ENCODE peak calls at places on chromosomes 12 and 14, in six cellular contexts. One of them, this sample, is unnamed.

GRCh38 chr12:127507336-127507735 is 759.6 kb upstream of the TMEM132C start:
- DNase-seq in AG04450: no peak
- DNase-seq in right cardiac atrium: no peak
- DNase-seq in SK-N-SH: no peak
- DNase-seq in fibroblast of lung: no peak
- DNase-seq in dorsolateral prefrontal cortex: no peak
- DNase-seq in this sample: no peak

GRCh38 chr12:94282675-94283074 is 134.3 kb downstream of the PLXNC1 start:
- DNase-seq in AG04450: no peak
- DNase-seq in right cardiac atrium: peak
- DNase-seq in SK-N-SH: no peak
- DNase-seq in fibroblast of lung: no peak
- DNase-seq in dorsolateral prefrontal cortex: no peak
- DNase-seq in this sample: no peak

GRCh38 chr14:100052819-100053218 is 12.4 kb upstream of the EVL start:
- DNase-seq in AG04450: no peak
- DNase-seq in right cardiac atrium: no peak
- DNase-seq in SK-N-SH: no peak
- DNase-seq in fibroblast of lung: no peak
- DNase-seq in dorsolateral prefrontal cortex: no peak
- DNase-seq in this sample: no peak

GRCh38 chr12:56590237-56590830 is 39.8 kb downstream of the BAZ2A start:
- DNase-seq in AG04450: no peak
- DNase-seq in right cardiac atrium: no peak
- DNase-seq in SK-N-SH: peak
- DNase-seq in fibroblast of lung: peak
- DNase-seq in dorsolateral prefrontal cortex: no peak
- DNase-seq in this sample: no peak

GRCh38 chr12:31003861-31004640 is 69.6 kb upstream of the DDX11 start:
- DNase-seq in AG04450: no peak
- DNase-seq in right cardiac atrium: peak
- DNase-seq in SK-N-SH: no peak
- DNase-seq in fibroblast of lung: no peak
- DNase-seq in dorsolateral prefrontal cortex: no peak
- DNase-seq in this sample: no peak

GRCh38 chr12:107207931-107208515 is 114.7 kb upstream of the CRY1 start:
- DNase-seq in AG04450: no peak
- DNase-seq in right cardiac atrium: no peak
- DNase-seq in SK-N-SH: no peak
- DNase-seq in fibroblast of lung: no peak
- DNase-seq in dorsolateral prefrontal cortex: no peak
- DNase-seq in this sample: no peak

GRCh38 chr14:94710731-94711130 is 59.2 kb downstream of the GSC start:
- DNase-seq in AG04450: no peak
- DNase-seq in right cardiac atrium: no peak
- DNase-seq in SK-N-SH: no peak
- DNase-seq in fibroblast of lung: no peak
- DNase-seq in dorsolateral prefrontal cortex: no peak
- DNase-seq in this sample: no peak

GRCh38 chr14:58593977-58594376 is 43.8 kb upstream of the DACT1 start:
- DNase-seq in AG04450: no peak
- DNase-seq in right cardiac atrium: no peak
- DNase-seq in SK-N-SH: no peak
- DNase-seq in fibroblast of lung: no peak
- DNase-seq in dorsolateral prefrontal cortex: no peak
- DNase-seq in this sample: no peak

GRCh38 chr12:89821901-89822300 is 113.3 kb upstream of the ATP2B1 start:
- DNase-seq in AG04450: no peak
- DNase-seq in right cardiac atrium: no peak
- DNase-seq in SK-N-SH: no peak
- DNase-seq in fibroblast of lung: no peak
- DNase-seq in dorsolateral prefrontal cortex: no peak
- DNase-seq in this sample: no peak

GRCh38 chr14:101591121-101591520 is 29.8 kb downstream of the DIO3 start:
- DNase-seq in AG04450: no peak
- DNase-seq in right cardiac atrium: peak
- DNase-seq in SK-N-SH: peak
- DNase-seq in fibroblast of lung: no peak
- DNase-seq in dorsolateral prefrontal cortex: no peak
- DNase-seq in this sample: no peak

GRCh38 chr12:72207094-72207493 is 65.1 kb upstream of the TRHDE start:
- DNase-seq in AG04450: no peak
- DNase-seq in right cardiac atrium: no peak
- DNase-seq in SK-N-SH: no peak
- DNase-seq in fibroblast of lung: peak
- DNase-seq in dorsolateral prefrontal cortex: no peak
- DNase-seq in this sample: no peak

GRCh38 chr12:103172447-103173112 is 215.1 kb downstream of the ASCL1 start:
- DNase-seq in AG04450: no peak
- DNase-seq in right cardiac atrium: no peak
- DNase-seq in SK-N-SH: no peak
- DNase-seq in fibroblast of lung: no peak
- DNase-seq in dorsolateral prefrontal cortex: no peak
- DNase-seq in this sample: no peak

GRCh38 chr12:25187781-25188180 is 7.2 kb downstream of the DNAI7 start:
- DNase-seq in AG04450: peak
- DNase-seq in right cardiac atrium: no peak
- DNase-seq in SK-N-SH: no peak
- DNase-seq in fibroblast of lung: peak
- DNase-seq in dorsolateral prefrontal cortex: no peak
- DNase-seq in this sample: no peak

GRCh38 chr12:12159988-12160387 is 89.2 kb downstream of the BCL2L14 start:
- DNase-seq in AG04450: no peak
- DNase-seq in right cardiac atrium: no peak
- DNase-seq in SK-N-SH: no peak
- DNase-seq in fibroblast of lung: peak
- DNase-seq in dorsolateral prefrontal cortex: no peak
- DNase-seq in this sample: no peak

GRCh38 chr12:31574803-31575573 is 15.9 kb downstream of the DENND5B start:
- DNase-seq in AG04450: no peak
- DNase-seq in right cardiac atrium: no peak
- DNase-seq in SK-N-SH: no peak
- DNase-seq in fibroblast of lung: peak
- DNase-seq in dorsolateral prefrontal cortex: no peak
- DNase-seq in this sample: no peak

GRCh38 chr14:54976316-54976715 is 50.6 kb downstream of the WDHD1 start:
- DNase-seq in AG04450: peak
- DNase-seq in right cardiac atrium: no peak
- DNase-seq in SK-N-SH: no peak
- DNase-seq in fibroblast of lung: peak
- DNase-seq in dorsolateral prefrontal cortex: no peak
- DNase-seq in this sample: no peak

GRCh38 chr12:49588281-49588680 is 17.2 kb downstream of the FAM186B start:
- DNase-seq in AG04450: no peak
- DNase-seq in right cardiac atrium: no peak
- DNase-seq in SK-N-SH: no peak
- DNase-seq in fibroblast of lung: no peak
- DNase-seq in dorsolateral prefrontal cortex: no peak
- DNase-seq in this sample: no peak

GRCh38 chr12:113155060-113155459 is 5.5 kb downstream of the CFAP73 start:
- DNase-seq in AG04450: no peak
- DNase-seq in right cardiac atrium: no peak
- DNase-seq in SK-N-SH: no peak
- DNase-seq in fibroblast of lung: no peak
- DNase-seq in dorsolateral prefrontal cortex: no peak
- DNase-seq in this sample: no peak
- H3K4me3 ChIP-seq in AG04450: no peak
- H3K4me3 ChIP-seq in right cardiac atrium: no peak
- H3K4me3 ChIP-seq in SK-N-SH: no peak
- H3K4me3 ChIP-seq in fibroblast of lung: no peak
- H3K4me3 ChIP-seq in dorsolateral prefrontal cortex: peak
- H3K4me3 ChIP-seq in this sample: no peak

GRCh38 chr14:88823968-88824313 is 510 bp upstream of the TTC8 start:
- DNase-seq in AG04450: no peak
- DNase-seq in right cardiac atrium: no peak
- DNase-seq in SK-N-SH: no peak
- DNase-seq in fibroblast of lung: no peak
- DNase-seq in dorsolateral prefrontal cortex: no peak
- DNase-seq in this sample: no peak

GRCh38 chr14:88824314-88825077 is at the start of gene TTC8:
- DNase-seq in AG04450: peak
- DNase-seq in right cardiac atrium: peak
- DNase-seq in SK-N-SH: peak
- DNase-seq in fibroblast of lung: peak
- DNase-seq in dorsolateral prefrontal cortex: peak
- DNase-seq in this sample: peak

GRCh38 chr14:88825503-88825902 is 1.1 kb downstream of the TTC8 start:
- DNase-seq in AG04450: no peak
- DNase-seq in right cardiac atrium: no peak
- DNase-seq in SK-N-SH: peak
- DNase-seq in fibroblast of lung: no peak
- DNase-seq in dorsolateral prefrontal cortex: peak
- DNase-seq in this sample: no peak

GRCh38 chr14:88821888-88822287 is 2.6 kb upstream of the TTC8 start:
- DNase-seq in AG04450: no peak
- DNase-seq in right cardiac atrium: no peak
- DNase-seq in SK-N-SH: no peak
- DNase-seq in fibroblast of lung: no peak
- DNase-seq in dorsolateral prefrontal cortex: no peak
- DNase-seq in this sample: no peak

DNA sequence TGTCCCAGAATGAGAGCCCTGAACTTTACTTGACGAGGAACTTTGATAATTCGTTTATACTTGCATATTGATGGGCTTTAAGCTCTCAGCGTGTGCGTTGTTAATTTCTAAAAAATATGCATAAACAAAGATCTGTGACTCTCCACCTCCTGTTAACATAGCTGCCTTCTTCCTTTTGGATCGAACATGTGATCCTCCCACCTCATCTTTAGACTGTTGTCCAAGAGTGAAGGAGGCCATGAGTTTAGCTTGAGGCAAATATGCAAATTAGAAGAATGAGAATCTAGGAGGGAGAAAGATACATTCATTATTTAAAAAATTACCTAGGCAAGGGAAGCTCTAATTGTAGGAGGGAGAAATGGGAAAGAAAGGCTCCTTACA is 617 bp downstream of the TTC8 start:
- DNase-seq in AG04450: no peak
- DNase-seq in right cardiac atrium: no peak
- DNase-seq in SK-N-SH: no peak
- DNase-seq in fibroblast of lung: no peak
- DNase-seq in dorsolateral prefrontal cortex: no peak
- DNase-seq in this sample: no peak
- H3K27ac ChIP-seq in AG04450: peak
- H3K27ac ChIP-seq in right cardiac atrium: no peak
- H3K27ac ChIP-seq in SK-N-SH: peak
- H3K27ac ChIP-seq in fibroblast of lung: peak
- H3K27ac ChIP-seq in dorsolateral prefrontal cortex: peak
- H3K27ac ChIP-seq in this sample: peak

GRCh38 chr12:65511134-65511912 is 232.8 kb downstream of the MSRB3 start:
- DNase-seq in AG04450: no peak
- DNase-seq in right cardiac atrium: peak
- DNase-seq in SK-N-SH: no peak
- DNase-seq in fibroblast of lung: peak
- DNase-seq in dorsolateral prefrontal cortex: peak
- DNase-seq in this sample: peak

GRCh38 chr12:65508281-65509035 is 230.0 kb downstream of the MSRB3 start:
- DNase-seq in AG04450: no peak
- DNase-seq in right cardiac atrium: no peak
- DNase-seq in SK-N-SH: no peak
- DNase-seq in fibroblast of lung: no peak
- DNase-seq in dorsolateral prefrontal cortex: no peak
- DNase-seq in this sample: no peak

GRCh38 chr12:65509953-65510352 is 231.5 kb downstream of the MSRB3 start:
- DNase-seq in AG04450: no peak
- DNase-seq in right cardiac atrium: no peak
- DNase-seq in SK-N-SH: no peak
- DNase-seq in fibroblast of lung: no peak
- DNase-seq in dorsolateral prefrontal cortex: no peak
- DNase-seq in this sample: no peak

GRCh38 chr12:65510584-65511050 is 232.1 kb downstream of the MSRB3 start:
- DNase-seq in AG04450: no peak
- DNase-seq in right cardiac atrium: peak
- DNase-seq in SK-N-SH: no peak
- DNase-seq in fibroblast of lung: peak
- DNase-seq in dorsolateral prefrontal cortex: peak
- DNase-seq in this sample: peak

GRCh38 chr12:65511927-65512326 is 233.4 kb downstream of the MSRB3 start:
- DNase-seq in AG04450: no peak
- DNase-seq in right cardiac atrium: no peak
- DNase-seq in SK-N-SH: no peak
- DNase-seq in fibroblast of lung: no peak
- DNase-seq in dorsolateral prefrontal cortex: no peak
- DNase-seq in this sample: no peak
- H3K4me3 ChIP-seq in AG04450: no peak
- H3K4me3 ChIP-seq in right cardiac atrium: no peak
- H3K4me3 ChIP-seq in SK-N-SH: no peak
- H3K4me3 ChIP-seq in fibroblast of lung: no peak
- H3K4me3 ChIP-seq in dorsolateral prefrontal cortex: no peak
- H3K4me3 ChIP-seq in this sample: no peak

GRCh38 chr14:103090481-103091020 is 4.0 kb upstream of the EXOC3L4 start:
- DNase-seq in AG04450: no peak
- DNase-seq in right cardiac atrium: no peak
- DNase-seq in SK-N-SH: no peak
- DNase-seq in fibroblast of lung: no peak
- DNase-seq in dorsolateral prefrontal cortex: no peak
- DNase-seq in this sample: peak

GRCh38 chr14:103089386-103090335 is 4.9 kb upstream of the EXOC3L4 start:
- DNase-seq in AG04450: no peak
- DNase-seq in right cardiac atrium: peak
- DNase-seq in SK-N-SH: no peak
- DNase-seq in fibroblast of lung: no peak
- DNase-seq in dorsolateral prefrontal cortex: no peak
- DNase-seq in this sample: peak

GRCh38 chr14:103088921-103089320 is 4.9 kb downstream of the LBHD2 start:
- DNase-seq in AG04450: no peak
- DNase-seq in right cardiac atrium: peak
- DNase-seq in SK-N-SH: no peak
- DNase-seq in fibroblast of lung: no peak
- DNase-seq in dorsolateral prefrontal cortex: no peak
- DNase-seq in this sample: no peak

GRCh38 chr14:103091883-103092222 is 2.7 kb upstream of the EXOC3L4 start:
- DNase-seq in AG04450: no peak
- DNase-seq in right cardiac atrium: no peak
- DNase-seq in SK-N-SH: no peak
- DNase-seq in fibroblast of lung: no peak
- DNase-seq in dorsolateral prefrontal cortex: no peak
- DNase-seq in this sample: no peak

DNA sequence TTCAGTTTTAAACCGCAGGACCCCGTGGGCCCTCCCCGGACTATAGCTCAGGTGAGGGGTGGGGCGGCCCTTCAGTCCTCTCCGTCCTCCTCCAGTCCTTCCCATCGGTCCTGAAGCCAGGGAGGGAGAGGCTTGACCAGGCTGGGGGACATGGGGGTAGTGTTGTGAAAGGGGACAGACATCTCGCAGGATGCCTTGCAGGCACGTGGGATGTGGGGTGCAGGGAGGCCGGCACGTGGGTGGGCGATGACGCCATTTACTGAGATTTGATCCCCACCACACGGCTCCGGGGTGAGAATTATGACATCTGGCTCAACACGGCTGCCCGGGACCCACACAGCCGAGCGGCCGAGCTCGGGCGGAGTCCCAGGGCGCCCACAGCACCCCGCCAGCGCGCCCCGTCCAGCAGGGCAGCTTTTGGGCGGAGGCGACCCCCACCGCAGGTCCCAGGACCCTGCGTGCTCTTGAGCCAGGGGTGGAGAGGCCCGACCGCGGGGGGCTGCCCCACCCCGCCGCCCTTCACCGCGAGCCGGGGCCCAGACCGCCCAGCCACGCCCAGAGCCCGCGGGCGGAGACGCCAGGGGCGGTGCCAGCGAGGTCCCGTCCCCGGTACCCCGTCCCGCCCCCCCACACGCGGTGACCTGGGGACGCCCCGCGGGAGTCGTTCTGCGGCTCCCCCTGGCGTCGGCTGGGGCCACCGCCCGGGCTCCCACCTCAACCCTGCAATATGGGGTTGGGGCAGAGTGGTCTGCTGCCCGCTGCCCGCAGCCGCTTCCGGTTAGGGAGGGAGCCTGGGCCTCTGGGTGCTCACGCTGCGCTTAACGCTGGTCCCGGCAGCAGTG is 3.3 kb upstream of the EXOC3L4 start:
- DNase-seq in AG04450: no peak
- DNase-seq in right cardiac atrium: peak
- DNase-seq in SK-N-SH: peak
- DNase-seq in fibroblast of lung: peak
- DNase-seq in dorsolateral prefrontal cortex: no peak
- DNase-seq in this sample: peak
- H3K27ac ChIP-seq in AG04450: no peak
- H3K27ac ChIP-seq in right cardiac atrium: no peak
- H3K27ac ChIP-seq in SK-N-SH: no peak
- H3K27ac ChIP-seq in fibroblast of lung: no peak
- H3K27ac ChIP-seq in dorsolateral prefrontal cortex: no peak
- H3K27ac ChIP-seq in this sample: no peak

This sample was measured in pancreas.